ENCODE peak calls at places on chromosomes 11 and 22, in six cellular contexts. One of them, this sample, is unnamed.
A peak's percentile ranks its signal among the peaks of the same experiment; 100 is the strongest.

GRCh38 chr11:2989551-2989950 is 2.6 kb downstream of the NAP1L4 start:
- DNase-seq in IMR-90: no peak
- DNase-seq in Right ventricle myocardium superior: no peak
- DNase-seq in HFF-Myc: no peak
- DNase-seq in prostate gland: no peak
- DNase-seq in brain microvascular endothelial cell: no peak
- DNase-seq in this sample: no peak

GRCh38 chr11:73384871-73385692 is 8.9 kb downstream of the RELT start:
- DNase-seq in HFF-Myc: no peak
- DNase-seq in IMR-90: no peak
- DNase-seq in prostate gland: no peak
- DNase-seq in Right ventricle myocardium superior: peak; percentile 84
- DNase-seq in brain microvascular endothelial cell: no peak
- DNase-seq in this sample: peak; percentile 74

GRCh38 chr22:28841111-28841510 is 40.7 kb upstream of the XBP1 start:
- DNase-seq in IMR-90: no peak
- DNase-seq in Right ventricle myocardium superior: no peak
- DNase-seq in prostate gland: no peak
- DNase-seq in brain microvascular endothelial cell: no peak
- DNase-seq in HFF-Myc: no peak
- DNase-seq in this sample: no peak

GRCh38 chr11:36540998-36541397 is 26.8 kb upstream of the RAG1 start:
- DNase-seq in Right ventricle myocardium superior: no peak
- DNase-seq in HFF-Myc: peak; percentile 37
- DNase-seq in brain microvascular endothelial cell: peak; percentile 77
- DNase-seq in IMR-90: peak; percentile 45
- DNase-seq in prostate gland: no peak
- DNase-seq in this sample: no peak

GRCh38 chr22:21045585-21046294 is at the start of gene LRRC74B:
- DNase-seq in IMR-90: peak; percentile 87
- DNase-seq in brain microvascular endothelial cell: peak; percentile 96
- DNase-seq in Right ventricle myocardium superior: peak; percentile 94
- DNase-seq in prostate gland: peak; percentile 80
- DNase-seq in HFF-Myc: peak; percentile 66
- DNase-seq in this sample: peak; percentile 87

GRCh38 chr11:1391165-1392010 is 1.7 kb downstream of the BRSK2 start:
- DNase-seq in brain microvascular endothelial cell: no peak
- DNase-seq in IMR-90: no peak
- DNase-seq in Right ventricle myocardium superior: no peak
- DNase-seq in prostate gland: no peak
- DNase-seq in HFF-Myc: no peak
- DNase-seq in this sample: no peak

GRCh38 chr22:45268167-45268957 is 16.4 kb upstream of the UPK3A start:
- DNase-seq in brain microvascular endothelial cell: no peak
- DNase-seq in Right ventricle myocardium superior: peak; percentile 52
- DNase-seq in HFF-Myc: no peak
- DNase-seq in prostate gland: no peak
- DNase-seq in IMR-90: no peak
- DNase-seq in this sample: no peak

GRCh38 chr11:11415786-11416390 is 62.8 kb upstream of the CSNK2A3 start:
- DNase-seq in brain microvascular endothelial cell: peak; percentile 30
- DNase-seq in HFF-Myc: no peak
- DNase-seq in prostate gland: no peak
- DNase-seq in Right ventricle myocardium superior: no peak
- DNase-seq in IMR-90: no peak
- DNase-seq in this sample: no peak

GRCh38 chr22:10961043-10961860 is 4566.7 kb upstream of the OR11H1 start:
- DNase-seq in prostate gland: no peak
- DNase-seq in HFF-Myc: no peak
- DNase-seq in IMR-90: no peak
- DNase-seq in brain microvascular endothelial cell: no peak
- DNase-seq in Right ventricle myocardium superior: peak; percentile 37
- DNase-seq in this sample: no peak

GRCh38 chr11:77130763-77131513 is 2.9 kb downstream of the MYO7A start:
- DNase-seq in Right ventricle myocardium superior: peak; percentile 87
- DNase-seq in IMR-90: peak; percentile 27
- DNase-seq in HFF-Myc: no peak
- DNase-seq in brain microvascular endothelial cell: no peak
- DNase-seq in prostate gland: no peak
- DNase-seq in this sample: no peak

GRCh38 chr11:6273188-6273587 is 13.6 kb downstream of the CCKBR start:
- DNase-seq in Right ventricle myocardium superior: no peak
- DNase-seq in prostate gland: no peak
- DNase-seq in IMR-90: no peak
- DNase-seq in brain microvascular endothelial cell: no peak
- DNase-seq in HFF-Myc: no peak
- DNase-seq in this sample: no peak

GRCh38 chr11:31237819-31238771 is 131.4 kb downstream of the DCDC1 start:
- DNase-seq in HFF-Myc: no peak
- DNase-seq in brain microvascular endothelial cell: no peak
- DNase-seq in Right ventricle myocardium superior: no peak
- DNase-seq in IMR-90: no peak
- DNase-seq in prostate gland: no peak
- DNase-seq in this sample: no peak

GRCh38 chr11:40405614-40406013 is 1053.8 kb downstream of the LRRC4C start:
- DNase-seq in brain microvascular endothelial cell: no peak
- DNase-seq in HFF-Myc: no peak
- DNase-seq in IMR-90: no peak
- DNase-seq in prostate gland: no peak
- DNase-seq in Right ventricle myocardium superior: no peak
- DNase-seq in this sample: no peak

GRCh38 chr22:36162127-36163034 is 1.8 kb upstream of the APOL3 start:
- DNase-seq in Right ventricle myocardium superior: no peak
- DNase-seq in prostate gland: no peak
- DNase-seq in IMR-90: no peak
- DNase-seq in brain microvascular endothelial cell: no peak
- DNase-seq in HFF-Myc: no peak
- DNase-seq in this sample: no peak

GRCh38 chr11:133227674-133228111 is 304.6 kb downstream of the OPCML start:
- DNase-seq in brain microvascular endothelial cell: no peak
- DNase-seq in IMR-90: no peak
- DNase-seq in Right ventricle myocardium superior: no peak
- DNase-seq in HFF-Myc: no peak
- DNase-seq in prostate gland: no peak
- DNase-seq in this sample: no peak

GRCh38 chr11:16013649-16014275 is 342.6 kb downstream of the SOX6 start:
- DNase-seq in Right ventricle myocardium superior: no peak
- DNase-seq in prostate gland: no peak
- DNase-seq in HFF-Myc: no peak
- DNase-seq in brain microvascular endothelial cell: no peak
- DNase-seq in IMR-90: peak; percentile 43
- DNase-seq in this sample: no peak

GRCh38 chr11:122505304-122506006 is 150.1 kb upstream of the UBASH3B start:
- DNase-seq in brain microvascular endothelial cell: peak; percentile 88
- DNase-seq in prostate gland: peak; percentile 67
- DNase-seq in IMR-90: peak; percentile 95
- DNase-seq in HFF-Myc: peak; percentile 80
- DNase-seq in Right ventricle myocardium superior: peak; percentile 84
- DNase-seq in this sample: peak; percentile 74

GRCh38 chr11:100619484-100619883 is 67.6 kb upstream of the ARHGAP42 start:
- DNase-seq in IMR-90: peak; percentile 58
- DNase-seq in brain microvascular endothelial cell: peak; percentile 53
- DNase-seq in prostate gland: no peak
- DNase-seq in HFF-Myc: no peak
- DNase-seq in Right ventricle myocardium superior: no peak
- DNase-seq in this sample: no peak

GRCh38 chr11:90364527-90364926 is 141.7 kb upstream of the CHORDC1 start:
- DNase-seq in brain microvascular endothelial cell: no peak
- DNase-seq in Right ventricle myocardium superior: no peak
- DNase-seq in IMR-90: no peak
- DNase-seq in prostate gland: no peak
- DNase-seq in HFF-Myc: no peak
- DNase-seq in this sample: no peak

GRCh38 chr22:49957826-49958461 is 2.6 kb upstream of the PIM3 start:
- DNase-seq in prostate gland: no peak
- DNase-seq in brain microvascular endothelial cell: no peak
- DNase-seq in Right ventricle myocardium superior: peak; percentile 40
- DNase-seq in HFF-Myc: no peak
- DNase-seq in IMR-90: no peak
- DNase-seq in this sample: peak; percentile 28

GRCh38 chr11:10597877-10598341 is 29.4 kb upstream of the LYVE1 start:
- DNase-seq in IMR-90: peak; percentile 41
- DNase-seq in Right ventricle myocardium superior: no peak
- DNase-seq in HFF-Myc: no peak
- DNase-seq in brain microvascular endothelial cell: no peak
- DNase-seq in prostate gland: no peak
- DNase-seq in this sample: no peak

GRCh38 chr11:94046796-94047195 is 25.6 kb downstream of the HEPHL1 start:
- DNase-seq in brain microvascular endothelial cell: no peak
- DNase-seq in HFF-Myc: no peak
- DNase-seq in prostate gland: no peak
- DNase-seq in IMR-90: no peak
- DNase-seq in Right ventricle myocardium superior: no peak
- DNase-seq in this sample: no peak

GRCh38 chr11:82996966-82997606 is 74.6 kb downstream of the RAB30 start:
- DNase-seq in brain microvascular endothelial cell: no peak
- DNase-seq in HFF-Myc: no peak
- DNase-seq in Right ventricle myocardium superior: no peak
- DNase-seq in prostate gland: peak; percentile 38
- DNase-seq in IMR-90: no peak
- DNase-seq in this sample: no peak

GRCh38 chr11:126132319-126132718 is 69.7 kb upstream of the CDON start:
- DNase-seq in IMR-90: no peak
- DNase-seq in HFF-Myc: no peak
- DNase-seq in Right ventricle myocardium superior: peak; percentile 63
- DNase-seq in prostate gland: peak; percentile 63
- DNase-seq in brain microvascular endothelial cell: no peak
- DNase-seq in this sample: peak; percentile 82

GRCh38 chr22:42796081-42796480 is 61.0 kb downstream of the ARFGAP3 start:
- DNase-seq in HFF-Myc: no peak
- DNase-seq in Right ventricle myocardium superior: no peak
- DNase-seq in IMR-90: no peak
- DNase-seq in prostate gland: no peak
- DNase-seq in brain microvascular endothelial cell: no peak
- DNase-seq in this sample: no peak

GRCh38 chr22:35785181-35785923 is 67.7 kb downstream of the APOL5 start:
- DNase-seq in HFF-Myc: no peak
- DNase-seq in prostate gland: no peak
- DNase-seq in Right ventricle myocardium superior: no peak
- DNase-seq in brain microvascular endothelial cell: no peak
- DNase-seq in IMR-90: no peak
- DNase-seq in this sample: no peak

GRCh38 chr11:128365044-128365443 is 222.3 kb downstream of the ETS1 start:
- DNase-seq in brain microvascular endothelial cell: peak; percentile 52
- DNase-seq in IMR-90: peak; percentile 85
- DNase-seq in HFF-Myc: peak; percentile 73
- DNase-seq in prostate gland: no peak
- DNase-seq in Right ventricle myocardium superior: no peak
- DNase-seq in this sample: no peak

GRCh38 chr11:66857234-66857926 is 516 bp downstream of the LRFN4 start:
- DNase-seq in prostate gland: no peak
- DNase-seq in HFF-Myc: no peak
- DNase-seq in Right ventricle myocardium superior: no peak
- DNase-seq in IMR-90: no peak
- DNase-seq in brain microvascular endothelial cell: no peak
- DNase-seq in this sample: no peak

GRCh38 chr22:32123657-32124056 is 35.4 kb downstream of the C22orf42 start:
- DNase-seq in brain microvascular endothelial cell: no peak
- DNase-seq in Right ventricle myocardium superior: no peak
- DNase-seq in prostate gland: no peak
- DNase-seq in IMR-90: no peak
- DNase-seq in HFF-Myc: no peak
- DNase-seq in this sample: no peak